ENCODE peak calls at places on chromosomes 13 and 19, in seven cellular contexts. N, L, C, F, R, E and U are unnamed samples.

GRCh38 chr19:48244289-48244688 is 11.4 kb downstream of the CARD8 start:
- DNase-seq in L (no peak), C (no peak), E (peak), N (no peak), F (peak), R (no peak), U (no peak)

GRCh38 chr19:5356428-5356827 is 15.8 kb upstream of the PTPRS start:
- DNase-seq in C (no peak), L (no peak), F (no peak), R (peak), N (no peak), E (peak), U (no peak)

GRCh38 chr19:10797541-10798256 is 38.3 kb downstream of the TMED1 start:
- DNase-seq in F (no peak), R (no peak), L (peak), C (no peak), N (no peak), E (no peak), U (no peak)

GRCh38 chr13:90156390-90156789 is 1191.1 kb upstream of the MIR17HG start:
- DNase-seq in F (no peak), E (no peak), R (no peak), C (no peak), N (no peak), L (no peak), U (no peak)

GRCh38 chr19:8084152-8084551 is 31.6 kb downstream of the CCL25 start:
- DNase-seq in C (no peak), R (no peak), L (no peak), N (no peak), E (no peak), F (no peak), U (no peak)

GRCh38 chr19:27909861-27910260 is 1303.1 kb downstream of the UQCRFS1 start:
- DNase-seq in N (no peak), C (no peak), L (no peak), E (no peak), F (no peak), R (no peak), U (no peak)

GRCh38 chr13:79775830-79776229 is 294.9 kb downstream of the NDFIP2 start:
- DNase-seq in C (no peak), R (peak), E (peak), F (peak), N (no peak), L (peak), U (peak)

GRCh38 chr19:7679017-7679720 is 1.5 kb upstream of the TRAPPC5 start:
- DNase-seq in E (peak), F (no peak), L (peak), C (peak), N (no peak), R (no peak), U (peak)

GRCh38 chr19:37470216-37470615 is 1.1 kb downstream of the ZNF570 start:
- DNase-seq in R (no peak), E (no peak), N (no peak), L (no peak), F (no peak), C (no peak), U (no peak)

GRCh38 chr13:32309812-32310706 is 5.1 kb downstream of the ZAR1L start:
- DNase-seq in E (peak), N (no peak), R (peak), C (no peak), L (peak), F (peak), U (peak)

DNA sequence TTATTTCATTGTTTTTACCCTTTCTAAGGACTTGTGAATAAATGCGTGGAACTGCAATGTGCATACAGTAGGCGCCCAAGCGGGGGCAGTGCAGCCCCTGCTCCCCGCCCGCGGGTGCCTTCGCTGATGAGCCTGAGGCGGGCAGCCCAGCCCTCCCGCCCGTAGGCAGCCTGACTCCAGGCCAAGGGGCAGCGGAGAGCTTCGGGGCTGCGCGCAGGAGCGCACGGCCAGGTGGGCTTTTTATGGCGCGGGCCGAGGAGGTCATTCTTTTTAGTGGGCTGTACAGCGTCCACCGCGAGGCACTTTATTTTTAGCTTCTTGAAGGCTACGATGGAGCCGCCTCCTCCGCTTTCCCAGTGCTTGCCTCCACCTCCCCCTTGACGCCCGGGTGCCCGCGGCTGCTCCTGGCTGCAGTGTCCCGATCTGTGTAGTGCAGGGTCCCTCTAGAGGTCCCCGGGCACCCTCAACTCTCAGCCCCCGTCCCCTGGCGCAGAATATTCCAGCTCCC is 60.5 kb downstream of the CCNE1 start:
- DNase-seq in C (peak), E (peak), L (peak), F (no peak), N (no peak), R (no peak), U (no peak)
- TF ChIP-seq CTCF in C (no peak), E (peak), L (peak), F (peak), N (no peak), R (no peak), U (no peak)

DNA sequence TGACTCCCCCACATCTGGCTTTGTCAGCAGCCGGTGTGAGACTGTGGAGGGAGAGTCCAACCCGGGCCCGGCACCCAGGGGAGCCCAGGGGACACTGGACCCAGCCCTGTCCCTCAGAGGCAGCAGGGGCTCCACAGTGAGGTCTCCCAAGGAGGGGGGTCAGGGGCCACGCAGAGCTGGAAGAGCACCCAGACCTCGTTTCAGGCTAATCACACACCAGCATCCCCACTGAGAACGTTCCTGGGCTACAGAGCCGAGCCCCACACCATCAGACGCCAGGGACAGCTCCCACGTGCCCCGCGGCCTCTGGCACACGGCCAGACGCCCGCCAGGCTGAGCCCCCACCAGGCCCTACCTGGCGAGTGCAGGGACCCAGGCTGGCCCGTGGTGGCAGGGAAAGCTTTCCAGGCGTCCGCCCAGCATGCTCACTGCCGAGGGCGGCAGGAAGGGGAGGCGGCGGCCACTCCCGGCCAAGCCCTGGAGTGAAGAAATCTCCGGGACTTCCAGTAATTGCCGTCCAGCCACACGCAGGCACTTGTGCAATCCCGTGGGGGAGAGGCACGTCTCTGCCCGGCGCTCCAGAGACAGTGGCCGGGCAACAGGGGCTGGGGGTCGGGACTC is 19.2 kb downstream of the SBNO2 start:
- DNase-seq in C (no peak), L (no peak), F (peak), R (peak), N (peak), E (peak), U (peak)
- TF ChIP-seq CTCF in C (no peak), L (no peak), F (no peak), R (no peak), N (peak), E (no peak), U (no peak)

DNA sequence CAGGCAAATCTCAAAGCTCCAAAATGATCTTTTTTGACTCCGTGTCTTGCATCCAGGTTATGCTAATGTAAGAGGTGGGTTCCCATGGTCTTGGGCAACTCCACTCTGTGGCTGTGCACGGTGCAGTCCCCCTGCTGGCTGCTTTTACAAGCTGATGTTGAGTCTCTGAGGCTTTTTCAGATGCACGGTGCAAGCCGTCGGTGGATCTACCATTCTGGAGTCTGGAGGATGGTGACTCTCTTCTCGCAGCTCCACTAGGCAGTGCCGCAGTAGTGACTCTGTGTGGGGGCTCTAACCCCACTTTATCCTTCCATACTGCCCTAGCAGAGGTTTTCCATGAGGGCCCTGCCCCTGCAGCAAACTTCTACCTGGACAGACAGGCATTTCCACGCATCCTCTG is 266.8 kb upstream of the GPC6 start:
- DNase-seq in L (no peak), C (no peak), E (no peak), F (no peak), R (no peak), N (no peak), U (no peak)
- TF ChIP-seq CTCF in L (no peak), C (no peak), E (no peak), F (no peak), R (no peak), N (no peak), U (no peak)

GRCh38 chr13:71813187-71813586 is 53.8 kb downstream of the DACH1 start:
- DNase-seq in L (no peak), N (no peak), R (no peak), F (no peak), E (peak), C (no peak), U (no peak)
- TF ChIP-seq CTCF in L (no peak), N (no peak), R (no peak), F (no peak), E (no peak), C (no peak), U (no peak)

GRCh38 chr19:34888091-34888490 is 38.6 kb upstream of the ZNF30 start:
- DNase-seq in E (no peak), N (no peak), F (no peak), C (no peak), R (no peak), L (no peak), U (no peak)
- TF ChIP-seq CTCF in E (no peak), N (no peak), F (no peak), C (no peak), R (no peak), L (no peak), U (no peak)

GRCh38 chr13:112761701-112762689 is 72.2 kb downstream of the ATP11A start:
- DNase-seq in F (no peak), N (no peak), L (no peak), C (no peak), R (no peak), E (no peak), U (no peak)
- TF ChIP-seq CTCF in F (no peak), N (no peak), L (no peak), C (no peak), R (no peak), E (no peak), U (no peak)

GRCh38 chr19:42279902-42280760 is 11.1 kb downstream of the CIC start:
- DNase-seq in R (peak), E (peak), C (peak), L (peak), F (peak), N (no peak), U (peak)
- TF ChIP-seq CTCF in R (peak), E (peak), C (peak), L (peak), F (peak), N (peak), U (peak)

GRCh38 chr19:12733369-12733896 is 1.1 kb downstream of the TRIR start:
- DNase-seq in C (no peak), N (no peak), L (peak), R (peak), E (peak), F (no peak), U (peak)
- TF ChIP-seq CTCF in C (no peak), N (peak), L (peak), R (peak), E (peak), F (peak), U (peak)

DNA sequence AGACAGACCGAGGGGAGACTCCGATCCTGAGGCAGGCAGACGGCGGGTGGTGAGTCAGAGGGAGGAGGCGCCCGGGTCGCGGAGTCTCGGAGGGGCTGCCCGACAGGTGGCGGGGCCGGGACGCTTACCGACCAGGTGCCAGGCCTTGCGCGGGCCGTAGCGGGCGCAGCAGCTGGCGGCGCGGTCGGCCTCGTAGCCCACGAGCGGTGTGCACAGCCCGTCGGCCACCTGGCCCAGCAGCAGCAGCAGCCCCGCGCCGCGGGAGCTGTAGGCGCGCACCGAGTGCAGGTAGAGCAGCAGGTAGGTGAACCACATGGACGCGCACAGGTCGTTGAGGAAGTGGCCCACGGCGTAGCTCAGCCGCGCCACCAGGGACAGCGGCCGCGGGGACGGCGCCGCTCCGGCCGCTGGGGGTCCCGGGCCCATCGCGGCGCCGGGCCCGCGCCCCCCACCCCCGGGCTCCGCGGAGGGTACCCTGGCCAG is 367 bp downstream of the MFSD12 start:
- DNase-seq in L (peak), N (no peak), E (peak), F (no peak), C (peak), R (peak), U (peak)
- TF ChIP-seq CTCF in L (no peak), N (no peak), E (peak), F (no peak), C (no peak), R (no peak), U (no peak)

GRCh38 chr19:33224694-33225457 is 774 bp downstream of the SLC7A10 start:
- DNase-seq in R (no peak), F (no peak), C (no peak), E (no peak), L (no peak), N (no peak), U (no peak)

GRCh38 chr19:33227242-33227650 is 1.6 kb upstream of the SLC7A10 start:
- DNase-seq in R (no peak), N (no peak), F (no peak), C (no peak), E (no peak), L (no peak), U (no peak)

GRCh38 chr19:33226550-33227241 is 1.0 kb upstream of the SLC7A10 start:
- DNase-seq in E (no peak), N (no peak), R (no peak), L (no peak), F (no peak), C (no peak), U (no peak)

GRCh38 chr19:33227870-33228599 is 2.4 kb upstream of the SLC7A10 start:
- DNase-seq in C (no peak), N (no peak), R (no peak), F (no peak), E (no peak), L (no peak), U (no peak)

GRCh38 chr19:33225458-33225925 is at the start of gene SLC7A10:
- DNase-seq in C (no peak), R (no peak), L (no peak), N (no peak), F (no peak), E (no peak), U (no peak)
- TF ChIP-seq CTCF in C (no peak), R (no peak), L (no peak), N (no peak), F (no peak), E (no peak), U (no peak)